ENCODE peak calls at places on chromosomes 1 and 21, in five cellular contexts. B, O, Y, K and H are unnamed samples.

GRCh38 chr1:43803646-43804045 is 96.3 kb downstream of the ST3GAL3 start:
- DNase-seq in B (peak), O (no peak), Y (no peak), K (no peak), H (no peak)

GRCh38 chr1:30872033-30872947 is 36.3 kb downstream of the SDC3 start:
- DNase-seq in B (peak), O (no peak), Y (no peak), K (no peak), H (no peak)

GRCh38 chr1:16449065-16449464 is 8.5 kb downstream of the NECAP2 start:
- DNase-seq in B (no peak), O (peak), Y (no peak), K (no peak), H (no peak)

GRCh38 chr1:29675481-29676263 is 439.4 kb downstream of the PTPRU start:
- DNase-seq in B (no peak), O (no peak), Y (no peak), K (no peak), H (no peak)

GRCh38 chr1:22039594-22040347 is 12.7 kb upstream of the CDC42 start:
- DNase-seq in B (peak), O (no peak), Y (peak), K (peak), H (no peak)

GRCh38 chr21:44549525-44550211 is 1.6 kb downstream of the KRTAP10-2 start:
- DNase-seq in B (no peak), O (peak), Y (no peak), K (no peak), H (no peak)

GRCh38 chr1:154745286-154745731 is 124.8 kb downstream of the KCNN3 start:
- DNase-seq in B (no peak), O (no peak), Y (peak), K (no peak), H (no peak)

GRCh38 chr21:34073032-34073748 is at the start of the genes MRPS6 and SLC5A3:
- DNase-seq in B (peak), O (peak), Y (peak), K (peak), H (peak)